ENCODE peak calls at places on chromosomes 5 and 9, in ten cellular contexts. One of them, this sample, is unnamed.

GRCh38 chr9:126781186-126781585 is 23.7 kb upstream of the ZBTB43 start:
- DNase-seq in left lung: no peak
- DNase-seq in lung: no peak
- DNase-seq in neural progenitor cell: no peak
- DNase-seq in naive thymus-derived CD4-positive, alpha-beta T cell: no peak
- DNase-seq in tibial nerve: no peak
- DNase-seq in upper lobe of left lung: no peak
- DNase-seq in tibial artery: no peak
- DNase-seq in mucosa of descending colon: no peak
- DNase-seq in GM23338: no peak
- DNase-seq in this sample: no peak

GRCh38 chr9:24293391-24293790 is 252.3 kb downstream of the IZUMO3 start:
- DNase-seq in GM23338: peak; percentile 56
- DNase-seq in lung: no peak
- DNase-seq in naive thymus-derived CD4-positive, alpha-beta T cell: no peak
- DNase-seq in tibial artery: no peak
- DNase-seq in neural progenitor cell: peak; percentile 3
- DNase-seq in tibial nerve: no peak
- DNase-seq in left lung: no peak
- DNase-seq in upper lobe of left lung: no peak
- DNase-seq in mucosa of descending colon: no peak
- DNase-seq in this sample: no peak

GRCh38 chr5:2223303-2223702 is 340.6 kb upstream of the IRX4 start:
- DNase-seq in tibial artery: no peak
- DNase-seq in mucosa of descending colon: no peak
- DNase-seq in left lung: no peak
- DNase-seq in naive thymus-derived CD4-positive, alpha-beta T cell: no peak
- DNase-seq in lung: no peak
- DNase-seq in upper lobe of left lung: peak; percentile 40
- DNase-seq in tibial nerve: no peak
- DNase-seq in GM23338: no peak
- DNase-seq in neural progenitor cell: no peak
- DNase-seq in this sample: no peak

GRCh38 chr5:134003957-134004625 is 684 bp downstream of the VDAC1 start:
- DNase-seq in lung: peak; percentile 51
- DNase-seq in tibial artery: peak; percentile 84
- DNase-seq in tibial nerve: no peak
- DNase-seq in neural progenitor cell: peak; percentile 73
- DNase-seq in GM23338: peak; percentile 61
- DNase-seq in mucosa of descending colon: peak; percentile 76
- DNase-seq in naive thymus-derived CD4-positive, alpha-beta T cell: peak; percentile 33
- DNase-seq in left lung: peak; percentile 75
- DNase-seq in upper lobe of left lung: peak; percentile 53
- DNase-seq in this sample: peak; percentile 51

GRCh38 chr9:113484258-113484730 is 20.8 kb downstream of the RGS3 start:
- DNase-seq in mucosa of descending colon: no peak
- DNase-seq in naive thymus-derived CD4-positive, alpha-beta T cell: no peak
- DNase-seq in neural progenitor cell: no peak
- DNase-seq in GM23338: no peak
- DNase-seq in tibial artery: peak; percentile 85
- DNase-seq in tibial nerve: peak; percentile 28
- DNase-seq in upper lobe of left lung: no peak
- DNase-seq in lung: no peak
- DNase-seq in left lung: no peak
- DNase-seq in this sample: no peak

GRCh38 chr9:80951675-80952074 is 737.7 kb downstream of the TLE1 start:
- DNase-seq in tibial artery: no peak
- DNase-seq in left lung: no peak
- DNase-seq in neural progenitor cell: no peak
- DNase-seq in tibial nerve: no peak
- DNase-seq in mucosa of descending colon: no peak
- DNase-seq in GM23338: no peak
- DNase-seq in upper lobe of left lung: no peak
- DNase-seq in lung: no peak
- DNase-seq in naive thymus-derived CD4-positive, alpha-beta T cell: no peak
- DNase-seq in this sample: peak; percentile 47

GRCh38 chr5:149549461-149550266 is 1.6 kb downstream of the CSNK1A1 start:
- DNase-seq in GM23338: peak; percentile 70
- DNase-seq in mucosa of descending colon: peak; percentile 57
- DNase-seq in lung: no peak
- DNase-seq in naive thymus-derived CD4-positive, alpha-beta T cell: no peak
- DNase-seq in tibial nerve: no peak
- DNase-seq in neural progenitor cell: peak; percentile 71
- DNase-seq in upper lobe of left lung: peak; percentile 42
- DNase-seq in tibial artery: no peak
- DNase-seq in left lung: peak; percentile 41
- DNase-seq in this sample: no peak

GRCh38 chr5:142726188-142726731 is 40.4 kb upstream of the FGF1 start:
- DNase-seq in naive thymus-derived CD4-positive, alpha-beta T cell: no peak
- DNase-seq in GM23338: no peak
- DNase-seq in left lung: no peak
- DNase-seq in lung: no peak
- DNase-seq in upper lobe of left lung: no peak
- DNase-seq in tibial artery: no peak
- DNase-seq in tibial nerve: no peak
- DNase-seq in mucosa of descending colon: no peak
- DNase-seq in neural progenitor cell: no peak
- DNase-seq in this sample: no peak

GRCh38 chr5:80206282-80206681 is 49.6 kb downstream of the SERINC5 start:
- DNase-seq in tibial nerve: no peak
- DNase-seq in GM23338: no peak
- DNase-seq in mucosa of descending colon: no peak
- DNase-seq in naive thymus-derived CD4-positive, alpha-beta T cell: no peak
- DNase-seq in neural progenitor cell: no peak
- DNase-seq in upper lobe of left lung: no peak
- DNase-seq in left lung: no peak
- DNase-seq in tibial artery: no peak
- DNase-seq in lung: no peak
- DNase-seq in this sample: no peak

GRCh38 chr5:43121565-43122484 is 1.1 kb downstream of the ZNF131 start:
- DNase-seq in mucosa of descending colon: no peak
- DNase-seq in tibial artery: no peak
- DNase-seq in upper lobe of left lung: no peak
- DNase-seq in tibial nerve: no peak
- DNase-seq in left lung: peak; percentile 41
- DNase-seq in GM23338: peak; percentile 65
- DNase-seq in naive thymus-derived CD4-positive, alpha-beta T cell: no peak
- DNase-seq in lung: no peak
- DNase-seq in neural progenitor cell: no peak
- DNase-seq in this sample: no peak

GRCh38 chr5:13771011-13771571 is 173.4 kb downstream of the DNAH5 start:
- DNase-seq in neural progenitor cell: no peak
- DNase-seq in left lung: no peak
- DNase-seq in mucosa of descending colon: no peak
- DNase-seq in tibial nerve: no peak
- DNase-seq in tibial artery: no peak
- DNase-seq in naive thymus-derived CD4-positive, alpha-beta T cell: no peak
- DNase-seq in upper lobe of left lung: no peak
- DNase-seq in GM23338: no peak
- DNase-seq in lung: no peak
- DNase-seq in this sample: no peak

GRCh38 chr9:73152953-73153352 is 1.3 kb downstream of the ANXA1 start:
- DNase-seq in tibial nerve: no peak
- DNase-seq in neural progenitor cell: no peak
- DNase-seq in naive thymus-derived CD4-positive, alpha-beta T cell: no peak
- DNase-seq in GM23338: no peak
- DNase-seq in upper lobe of left lung: no peak
- DNase-seq in tibial artery: no peak
- DNase-seq in mucosa of descending colon: no peak
- DNase-seq in left lung: no peak
- DNase-seq in lung: no peak
- DNase-seq in this sample: no peak

DNA sequence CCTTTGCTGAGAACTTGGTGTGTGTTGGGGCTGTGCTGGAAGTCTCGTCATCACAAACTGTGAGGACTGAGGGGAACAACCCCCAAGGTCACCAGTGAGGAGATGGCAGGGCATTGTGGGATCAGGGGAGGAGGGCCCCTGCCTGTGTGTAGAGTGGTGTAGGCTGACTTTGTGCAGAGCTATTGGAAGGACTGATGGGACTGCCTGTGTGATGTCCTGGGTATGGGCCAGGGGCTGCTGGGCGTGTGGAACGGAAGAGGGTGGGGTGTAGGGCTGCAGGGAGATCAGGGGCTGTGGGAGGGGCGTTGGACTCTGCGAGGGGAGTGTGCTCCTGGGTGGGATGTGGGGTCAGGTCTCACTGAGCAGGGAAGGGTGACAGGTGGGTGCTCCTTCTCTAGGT is 3.6 kb downstream of the WNK2 start:
- DNase-seq in tibial artery: no peak
- DNase-seq in neural progenitor cell: no peak
- DNase-seq in lung: no peak
- DNase-seq in naive thymus-derived CD4-positive, alpha-beta T cell: no peak
- DNase-seq in GM23338: no peak
- DNase-seq in mucosa of descending colon: no peak
- DNase-seq in left lung: no peak
- DNase-seq in tibial nerve: no peak
- DNase-seq in upper lobe of left lung: no peak
- DNase-seq in this sample: no peak
- H3K4me3 ChIP-seq in tibial artery: no peak overlapping the region
- H3K4me3 ChIP-seq in neural progenitor cell: no peak overlapping the region
- H3K4me3 ChIP-seq in lung: no peak overlapping the region
- H3K4me3 ChIP-seq in naive thymus-derived CD4-positive, alpha-beta T cell: no peak overlapping the region
- H3K4me3 ChIP-seq in GM23338: no peak overlapping the region
- H3K4me3 ChIP-seq in mucosa of descending colon: no peak overlapping the region
- H3K4me3 ChIP-seq in left lung: no peak overlapping the region
- H3K4me3 ChIP-seq in tibial nerve: no peak overlapping the region
- H3K4me3 ChIP-seq in upper lobe of left lung: no peak overlapping the region
- H3K4me3 ChIP-seq in this sample: no peak overlapping the region

GRCh38 chr9:122348791-122349190 is 22.0 kb upstream of the PTGS1 start:
- DNase-seq in upper lobe of left lung: no peak
- DNase-seq in tibial nerve: no peak
- DNase-seq in left lung: no peak
- DNase-seq in lung: no peak
- DNase-seq in GM23338: no peak
- DNase-seq in neural progenitor cell: no peak
- DNase-seq in mucosa of descending colon: no peak
- DNase-seq in naive thymus-derived CD4-positive, alpha-beta T cell: no peak
- DNase-seq in tibial artery: no peak
- DNase-seq in this sample: no peak

GRCh38 chr9:122348288-122348777 is 22.5 kb upstream of the PTGS1 start:
- DNase-seq in left lung: no peak
- DNase-seq in upper lobe of left lung: no peak
- DNase-seq in mucosa of descending colon: no peak
- DNase-seq in neural progenitor cell: no peak
- DNase-seq in GM23338: peak; percentile 33
- DNase-seq in lung: no peak
- DNase-seq in tibial nerve: no peak
- DNase-seq in tibial artery: peak; percentile 40
- DNase-seq in naive thymus-derived CD4-positive, alpha-beta T cell: no peak
- DNase-seq in this sample: no peak

GRCh38 chr9:122349201-122349600 is 21.6 kb upstream of the PTGS1 start:
- DNase-seq in naive thymus-derived CD4-positive, alpha-beta T cell: no peak
- DNase-seq in GM23338: no peak
- DNase-seq in upper lobe of left lung: no peak
- DNase-seq in lung: no peak
- DNase-seq in left lung: no peak
- DNase-seq in neural progenitor cell: no peak
- DNase-seq in tibial artery: peak; percentile 28
- DNase-seq in mucosa of descending colon: no peak
- DNase-seq in tibial nerve: no peak
- DNase-seq in this sample: no peak

GRCh38 chr9:122347348-122348287 is 23.2 kb upstream of the PTGS1 start:
- DNase-seq in tibial artery: peak; percentile 15
- DNase-seq in lung: no peak
- DNase-seq in upper lobe of left lung: no peak
- DNase-seq in left lung: no peak
- DNase-seq in tibial nerve: no peak
- DNase-seq in GM23338: peak; percentile 66
- DNase-seq in mucosa of descending colon: peak; percentile 60
- DNase-seq in neural progenitor cell: no peak
- DNase-seq in naive thymus-derived CD4-positive, alpha-beta T cell: no peak
- DNase-seq in this sample: no peak

GRCh38 chr9:122346478-122347347 is 24.1 kb upstream of the PTGS1 start:
- DNase-seq in neural progenitor cell: peak; percentile 77
- DNase-seq in mucosa of descending colon: peak; percentile 66
- DNase-seq in tibial nerve: peak; percentile 16
- DNase-seq in naive thymus-derived CD4-positive, alpha-beta T cell: no peak
- DNase-seq in tibial artery: peak; percentile 65
- DNase-seq in GM23338: peak; percentile 61
- DNase-seq in lung: peak; percentile 41
- DNase-seq in upper lobe of left lung: peak; percentile 36
- DNase-seq in left lung: no peak
- DNase-seq in this sample: no peak
- H3K4me3 ChIP-seq in neural progenitor cell: peak overlapping the region; percentile 57
- H3K4me3 ChIP-seq in mucosa of descending colon: no peak overlapping the region
- H3K4me3 ChIP-seq in tibial nerve: peak overlapping the region; percentile 34
- H3K4me3 ChIP-seq in naive thymus-derived CD4-positive, alpha-beta T cell: peak overlapping the region; percentile 32
- H3K4me3 ChIP-seq in tibial artery: peak overlapping the region; percentile 49
- H3K4me3 ChIP-seq in GM23338: peak overlapping the region; percentile 82
- H3K4me3 ChIP-seq in lung: no peak overlapping the region
- H3K4me3 ChIP-seq in upper lobe of left lung: peak overlapping the region; percentile 50
- H3K4me3 ChIP-seq in left lung: peak overlapping the region; percentile 37
- H3K4me3 ChIP-seq in this sample: peak overlapping the region; percentile 62

DNA sequence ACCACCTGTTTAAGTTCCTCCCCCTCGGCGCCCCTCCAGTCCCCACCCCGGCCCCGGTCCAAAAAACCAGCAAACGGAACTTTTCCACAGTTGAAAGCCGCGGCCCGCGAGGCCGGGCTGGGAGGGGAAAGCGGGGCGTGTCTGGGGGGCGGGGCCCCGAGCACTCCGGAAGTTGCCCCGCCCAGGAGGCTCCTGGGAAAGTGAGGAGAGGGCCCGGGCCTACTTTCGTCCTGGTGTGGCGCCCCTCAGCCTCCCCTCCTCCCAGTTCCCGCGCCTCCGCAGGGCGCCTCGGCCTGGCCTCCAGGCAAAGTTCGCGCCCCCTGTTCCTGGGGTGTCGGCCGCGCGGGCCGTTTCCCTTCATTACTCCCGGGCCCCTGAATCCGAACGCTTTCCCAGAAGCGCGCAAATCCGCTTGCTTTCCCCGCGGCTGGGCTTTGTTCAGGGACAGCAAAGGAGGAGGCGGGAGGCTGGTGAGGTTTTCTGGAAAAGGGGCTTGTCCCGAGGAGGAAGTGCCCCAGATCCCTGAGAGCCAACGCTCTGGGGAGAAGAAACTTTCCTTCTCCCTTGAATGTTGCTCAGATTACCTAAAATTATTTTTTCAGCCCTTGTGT is 4.4 kb upstream of the DMRT3 start:
- DNase-seq in mucosa of descending colon: peak; percentile 70
- DNase-seq in left lung: no peak
- DNase-seq in lung: no peak
- DNase-seq in upper lobe of left lung: no peak
- DNase-seq in naive thymus-derived CD4-positive, alpha-beta T cell: no peak
- DNase-seq in GM23338: peak; percentile 93
- DNase-seq in neural progenitor cell: peak; percentile 92
- DNase-seq in tibial artery: no peak
- DNase-seq in tibial nerve: no peak
- DNase-seq in this sample: no peak
- H3K4me3 ChIP-seq in mucosa of descending colon: no peak overlapping the region
- H3K4me3 ChIP-seq in left lung: peak overlapping the region; percentile 7
- H3K4me3 ChIP-seq in lung: no peak overlapping the region
- H3K4me3 ChIP-seq in upper lobe of left lung: peak overlapping the region; percentile 48
- H3K4me3 ChIP-seq in naive thymus-derived CD4-positive, alpha-beta T cell: no peak overlapping the region
- H3K4me3 ChIP-seq in GM23338: peak overlapping the region; percentile 70
- H3K4me3 ChIP-seq in neural progenitor cell: peak overlapping the region; percentile 49
- H3K4me3 ChIP-seq in tibial artery: peak overlapping the region; percentile 36
- H3K4me3 ChIP-seq in tibial nerve: peak overlapping the region; percentile 4
- H3K4me3 ChIP-seq in this sample: no peak overlapping the region

DNA sequence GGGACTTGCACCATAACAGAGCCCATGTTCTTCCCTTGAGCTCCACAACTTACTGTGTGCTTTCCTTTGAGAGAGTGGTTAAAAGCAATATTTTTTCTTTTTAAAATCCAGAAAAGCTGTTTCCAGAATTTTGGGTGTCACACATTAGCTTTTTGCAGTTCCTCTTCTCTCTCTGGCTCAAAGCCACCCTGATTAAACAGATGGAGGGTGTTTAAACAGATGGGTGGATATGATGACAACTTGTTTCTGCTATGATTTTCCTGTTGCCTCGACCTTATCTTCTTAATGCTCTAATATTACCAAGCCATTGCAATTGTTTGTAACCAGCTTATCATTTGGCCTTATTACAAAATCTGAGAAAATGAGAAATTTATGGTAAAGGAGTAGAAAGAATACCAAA is 22.9 kb upstream of the CFAP95 start:
- DNase-seq in lung: no peak
- DNase-seq in tibial artery: no peak
- DNase-seq in GM23338: no peak
- DNase-seq in naive thymus-derived CD4-positive, alpha-beta T cell: no peak
- DNase-seq in mucosa of descending colon: no peak
- DNase-seq in upper lobe of left lung: no peak
- DNase-seq in left lung: no peak
- DNase-seq in neural progenitor cell: no peak
- DNase-seq in tibial nerve: no peak
- DNase-seq in this sample: no peak
- H3K4me3 ChIP-seq in lung: no peak overlapping the region
- H3K4me3 ChIP-seq in tibial artery: no peak overlapping the region
- H3K4me3 ChIP-seq in GM23338: no peak overlapping the region
- H3K4me3 ChIP-seq in naive thymus-derived CD4-positive, alpha-beta T cell: no peak overlapping the region
- H3K4me3 ChIP-seq in mucosa of descending colon: no peak overlapping the region
- H3K4me3 ChIP-seq in upper lobe of left lung: no peak overlapping the region
- H3K4me3 ChIP-seq in left lung: no peak overlapping the region
- H3K4me3 ChIP-seq in neural progenitor cell: no peak overlapping the region
- H3K4me3 ChIP-seq in tibial nerve: no peak overlapping the region
- H3K4me3 ChIP-seq in this sample: no peak overlapping the region

This sample was measured in dorsolateral prefrontal cortex.